ENCODE peak calls at places on chromosomes 13 and 19, in four cellular contexts. L is H1, M is HCT116, I is GM12878. R is an unnamed sample.

GRCh38 chr19:1008268-1009042 is 8.2 kb downstream of the GRIN3B start:
- DNase-seq in L (no peak), M (no peak), I (no peak), R (no peak)

GRCh38 chr19:52541608-52542007 is 14.1 kb downstream of the ZNF808 start:
- DNase-seq in L (no peak), M (no peak), I (no peak), R (no peak)

GRCh38 chr19:45075215-45076028 is 856 bp downstream of the ZNF296 start:
- DNase-seq in L (peak), M (peak), I (peak), R (peak)

GRCh38 chr19:2434267-2434666 is 6.9 kb upstream of the TIMM13 start:
- DNase-seq in L (no peak), M (no peak), I (no peak), R (no peak)

GRCh38 chr19:13841339-13842293 is 35.3 kb upstream of the NANOS3 start:
- DNase-seq in L (no peak), M (no peak), I (no peak), R (no peak)

GRCh38 chr19:42286349-42287016 is 15.4 kb upstream of the PRR19 start:
- DNase-seq in L (no peak), M (no peak), I (no peak), R (no peak)

GRCh38 chr19:1690570-1691307 is 38.3 kb upstream of the TCF3 start:
- DNase-seq in L (peak), M (no peak), I (no peak), R (peak)

GRCh38 chr19:18401580-18402112 is 4.2 kb upstream of the LRRC25 start:
- DNase-seq in L (no peak), M (no peak), I (no peak), R (peak)

GRCh38 chr13:114118763-114119123 is 13.7 kb downstream of the RASA3 start:
- DNase-seq in L (no peak), M (no peak), I (no peak), R (no peak)

DNA sequence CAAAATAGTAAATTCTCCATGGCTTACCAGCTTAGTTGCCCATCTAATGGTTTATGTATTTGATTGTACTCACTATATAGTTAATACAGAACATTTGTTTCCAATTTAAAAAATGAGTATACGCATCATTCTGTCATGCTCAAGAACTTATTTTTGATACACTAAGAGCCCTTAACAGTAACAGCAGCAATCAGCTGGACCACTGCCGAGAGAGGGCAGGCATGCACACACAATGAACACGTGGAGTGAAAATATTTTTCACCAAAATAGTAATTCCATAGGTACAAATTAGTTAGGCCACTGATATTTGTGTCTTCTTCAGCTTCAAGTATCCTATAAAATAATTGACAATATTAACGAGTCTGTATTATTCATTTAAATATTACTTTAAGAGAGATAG is 109.9 kb downstream of the KLF12 start:
- DNase-seq in L (no peak), M (no peak), I (no peak), R (no peak)
- TF ChIP-seq JUND in L (no peak), M (no peak), I (no peak), R (no peak)

GRCh38 chr13:94712287-94712811 is at the start of gene SOX21:
- DNase-seq in L (peak), M (no peak), I (no peak), R (no peak)
- TF ChIP-seq JUND in L (no peak), M (no peak), I (no peak), R (no peak)

GRCh38 chr13:105665284-105665683 is 870.2 kb downstream of the EFNB2 start:
- DNase-seq in L (no peak), M (no peak), I (no peak), R (no peak)
- TF ChIP-seq JUND in L (no peak), M (no peak), I (no peak), R (no peak)

GRCh38 chr19:36265064-36265463 is 50.2 kb downstream of the ZNF146 start:
- DNase-seq in L (no peak), M (no peak), I (no peak), R (no peak)
- TF ChIP-seq JUND in L (no peak), M (no peak), I (no peak), R (no peak)

DNA sequence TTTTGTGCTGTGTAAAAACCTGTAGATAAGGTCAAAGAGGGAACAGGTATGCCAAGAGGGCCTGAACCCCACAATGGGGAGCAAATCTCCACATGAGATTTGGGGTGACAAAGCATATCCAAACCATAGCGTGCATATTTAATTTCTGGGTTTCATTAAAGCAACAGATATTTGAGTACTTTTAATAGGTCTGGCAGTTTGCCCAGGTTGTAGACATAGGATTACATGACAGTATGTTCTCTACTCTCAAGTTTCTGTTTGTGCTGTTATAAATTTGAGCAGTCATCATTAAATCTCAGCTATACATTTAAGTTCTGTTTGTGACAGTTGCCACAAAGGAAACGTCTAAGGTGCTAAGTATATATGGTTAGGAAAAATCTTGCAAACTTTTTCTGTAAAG is 236.4 kb downstream of the ATP8A2 start:
- DNase-seq in L (no peak), M (no peak), I (no peak), R (no peak)
- TF ChIP-seq JUND in L (no peak), M (no peak), I (no peak), R (no peak)

DNA sequence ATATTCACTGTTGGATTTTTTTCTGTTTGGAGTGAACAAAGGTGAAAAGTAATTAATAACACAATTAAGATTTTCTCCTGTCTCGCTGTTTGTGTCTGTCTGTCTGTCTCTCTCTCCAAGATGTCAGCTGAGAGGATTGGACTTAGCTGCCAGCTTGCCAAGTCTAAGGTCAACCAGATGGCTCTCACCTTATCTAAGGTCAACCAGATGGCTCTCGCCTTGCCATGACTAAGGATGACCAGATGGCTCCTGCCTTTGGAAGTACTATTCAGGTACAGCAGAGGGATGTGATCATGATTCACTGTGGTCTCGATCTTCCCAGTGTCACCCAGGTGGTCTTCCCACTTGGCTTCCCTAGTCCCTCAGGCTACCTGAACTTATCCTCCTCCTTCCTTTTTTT is 1436.4 kb downstream of the UQCRFS1 start:
- DNase-seq in L (no peak), M (no peak), I (no peak), R (no peak)
- TF ChIP-seq JUND in L (no peak), M (no peak), I (no peak), R (no peak)

GRCh38 chr13:21595546-21595822 is 8.5 kb downstream of the MICU2 start:
- DNase-seq in L (no peak), M (no peak), I (peak), R (no peak)

GRCh38 chr13:21594715-21595545 is 9.0 kb downstream of the MICU2 start:
- DNase-seq in L (no peak), M (no peak), I (no peak), R (no peak)

DNA sequence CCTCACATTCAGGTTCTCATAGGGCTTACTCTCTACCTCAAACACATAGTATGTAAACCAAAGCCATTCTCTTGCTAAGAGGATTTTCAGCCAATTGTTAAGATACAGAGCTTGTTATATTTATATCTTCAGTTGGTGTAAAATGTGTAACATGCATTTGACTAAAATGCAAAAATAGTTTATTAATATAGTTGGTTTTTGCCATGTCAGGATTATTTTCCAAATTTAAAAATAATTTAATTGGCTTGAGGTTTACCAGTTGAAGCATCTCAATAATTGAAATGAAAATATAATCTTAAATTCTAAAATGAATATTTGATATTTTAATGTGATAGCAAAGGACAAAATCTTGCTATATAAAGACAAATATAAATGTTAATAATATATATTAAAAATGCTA is 7.2 kb downstream of the MICU2 start:
- DNase-seq in L (no peak), M (no peak), I (no peak), R (no peak)
- TF ChIP-seq JUND in L (no peak), M (no peak), I (no peak), R (no peak)

DNA sequence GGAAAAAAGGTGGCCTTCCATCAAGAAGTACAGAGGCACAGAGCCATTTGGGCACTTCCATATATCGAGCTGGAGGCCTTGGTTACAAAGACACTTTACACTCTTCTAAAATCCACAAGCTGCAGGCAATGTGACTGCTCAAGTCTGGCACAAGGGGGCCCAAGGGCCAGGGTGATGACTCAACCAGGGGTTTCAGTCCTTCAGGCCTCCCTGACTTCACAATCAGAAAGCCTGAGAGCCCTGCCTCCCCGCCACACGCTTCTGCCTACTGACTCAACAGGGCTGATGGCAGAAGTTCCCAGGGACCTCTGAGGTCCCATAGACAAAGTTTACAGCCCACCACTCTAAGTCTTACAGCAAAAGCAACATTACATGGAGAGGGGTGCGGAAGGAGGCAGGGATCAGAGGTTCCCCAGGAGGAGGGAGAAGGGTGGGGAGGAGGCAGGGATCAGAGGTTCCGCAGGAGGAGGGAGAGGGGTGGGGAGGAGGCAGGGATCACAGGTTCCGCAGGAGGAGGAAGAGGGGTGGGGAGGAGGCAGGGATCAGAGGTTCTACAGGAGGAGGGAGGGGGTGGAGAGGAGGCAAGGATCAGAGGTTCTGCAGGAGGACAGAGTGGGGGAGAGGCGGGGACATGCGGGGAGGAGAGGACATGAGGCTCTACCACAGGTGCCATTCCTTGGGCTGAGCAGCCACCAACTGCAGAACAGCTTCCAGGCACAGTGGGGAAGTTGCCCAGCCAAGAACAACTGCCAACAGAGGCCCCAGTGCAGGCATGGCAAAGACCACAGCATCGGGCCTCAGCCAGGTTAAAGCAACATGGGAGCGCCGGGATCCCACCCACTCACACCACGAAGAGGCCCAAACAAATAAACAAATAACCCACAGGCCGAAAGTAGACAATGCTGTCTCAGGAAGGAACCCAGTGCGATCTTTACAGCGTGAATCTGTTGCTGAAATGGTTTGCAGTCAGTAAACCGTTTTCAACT is 52.0 kb downstream of the SLC7A1 start:
- DNase-seq in L (no peak), M (no peak), I (peak), R (no peak)
- TF ChIP-seq JUND in L (peak), M (no peak), I (peak), R (no peak)